ENCODE peak calls at places on chromosome 18, in five cellular contexts. R, U, H, Z and V are unnamed samples.

GRCh38 chr18:28027755-28028154 is 149.2 kb downstream of the CDH2 start:
- DNase-seq in Z (no peak), H (no peak), U (no peak), R (no peak), V (no peak)

GRCh38 chr18:25349131-25349925 is 2.6 kb downstream of the ZNF521 start:
- DNase-seq in Z (no peak), U (peak; percentile 60), R (peak; percentile 81), H (no peak), V (peak; percentile 55)

GRCh38 chr18:26335139-26335933 is 109.1 kb downstream of the TAF4B start:
- DNase-seq in H (no peak), Z (no peak), R (no peak), U (no peak), V (no peak)

GRCh38 chr18:7158201-7158600 is 40.6 kb upstream of the LAMA1 start:
- DNase-seq in U (no peak), H (no peak), Z (no peak), R (no peak), V (no peak)

GRCh38 chr18:54717673-54718435 is 110.4 kb upstream of the RAB27B start:
- DNase-seq in H (no peak), R (peak; percentile 43), Z (no peak), U (no peak), V (no peak)

GRCh38 chr18:37334494-37335125 is 231.0 kb downstream of the CELF4 start:
- DNase-seq in H (no peak), U (no peak), Z (no peak), R (no peak), V (no peak)

GRCh38 chr18:79465392-79465991 is 69.8 kb downstream of the NFATC1 start:
- DNase-seq in H (no peak), R (no peak), Z (no peak), U (no peak), V (no peak)

GRCh38 chr18:49490246-49490762 is 3.3 kb upstream of the C18orf32 start:
- DNase-seq in Z (no peak), H (no peak), U (no peak), R (no peak), V (no peak)

GRCh38 chr18:54671291-54671881 is 80.3 kb downstream of the DYNAP start:
- DNase-seq in R (no peak), H (no peak), Z (no peak), U (no peak), V (no peak)

GRCh38 chr18:26406854-26407517 is 141.4 kb downstream of the KCTD1 start:
- DNase-seq in U (no peak), Z (no peak), H (no peak), R (no peak), V (no peak)

GRCh38 chr18:5285326-5285725 is 10.2 kb downstream of the ZBTB14 start:
- DNase-seq in H (no peak), Z (no peak), R (no peak), U (no peak), V (no peak)

GRCh38 chr18:8750954-8751415 is 45.6 kb downstream of the MTCL1 start:
- DNase-seq in U (no peak), Z (no peak), R (peak; percentile 64), H (no peak), V (no peak)

GRCh38 chr18:75201936-75202335 is 7.0 kb downstream of the PTGR3 start:
- DNase-seq in H (no peak), Z (no peak), R (no peak), U (no peak), V (no peak)

GRCh38 chr18:31557446-31557845 is 34.2 kb upstream of the TTR start:
- DNase-seq in Z (no peak), H (no peak), R (no peak), U (no peak), V (no peak)

GRCh38 chr18:30288662-30289414 is 753.7 kb downstream of the DSC3 start:
- DNase-seq in H (no peak), U (no peak), R (no peak), Z (no peak), V (no peak)

GRCh38 chr18:65287642-65288041 is 463.2 kb upstream of the CDH7 start:
- DNase-seq in H (no peak), Z (no peak), U (no peak), R (no peak), V (no peak)

GRCh38 chr18:42038936-42039335 is 83.9 kb downstream of the PIK3C3 start:
- DNase-seq in H (no peak), R (no peak), U (no peak), Z (no peak), V (no peak)

GRCh38 chr18:7116832-7117389 is 686 bp downstream of the LAMA1 start:
- DNase-seq in Z (no peak), H (no peak), U (peak; percentile 65), R (no peak), V (no peak)

GRCh38 chr18:56019908-56020307 is 431.9 kb upstream of the TCF4 start:
- DNase-seq in Z (no peak), U (no peak), R (no peak), H (no peak), V (no peak)

GRCh38 chr18:79921984-79922965 is 29.2 kb downstream of the SLC66A2 start:
- DNase-seq in R (no peak), Z (peak; percentile 12), U (peak; percentile 30), H (peak; percentile 28), V (no peak)

GRCh38 chr18:61917870-61918269 is 25.1 kb upstream of the RNF152 start:
- DNase-seq in U (no peak), H (no peak), Z (no peak), R (no peak), V (no peak)

GRCh38 chr18:70047931-70048603 is 100.4 kb upstream of the CD226 start:
- DNase-seq in Z (no peak), R (no peak), U (no peak), H (no peak), V (no peak)

GRCh38 chr18:79554321-79554720 is 125.3 kb upstream of the CTDP1 start:
- DNase-seq in R (no peak), H (no peak), Z (no peak), U (no peak), V (no peak)

GRCh38 chr18:29172151-29173015 is 995.5 kb upstream of the CDH2 start:
- DNase-seq in H (no peak), U (no peak), Z (no peak), R (no peak), V (no peak)

GRCh38 chr18:7950380-7951143 is 383.4 kb downstream of the PTPRM start:
- DNase-seq in U (no peak), H (no peak), Z (peak; percentile 36), R (no peak), V (no peak)

GRCh38 chr18:43422483-43422882 is 145.2 kb upstream of the SYT4 start:
- DNase-seq in R (no peak), H (no peak), U (no peak), Z (no peak), V (no peak)

GRCh38 chr18:79576686-79577351 is 102.8 kb upstream of the CTDP1 start:
- DNase-seq in U (peak; percentile 72), Z (peak; percentile 30), R (peak; percentile 77), H (peak; percentile 52), V (peak; percentile 84)

GRCh38 chr18:21053127-21053526 is 58.5 kb downstream of the ROCK1 start:
- DNase-seq in R (no peak), U (no peak), Z (no peak), H (no peak), V (no peak)

GRCh38 chr18:8730080-8730827 is 24.9 kb downstream of the MTCL1 start:
- DNase-seq in Z (peak; percentile 79), H (no peak), U (peak; percentile 72), R (no peak), V (peak; percentile 59)

GRCh38 chr18:50647792-50648191 is 87.9 kb downstream of the MAPK4 start:
- DNase-seq in H (no peak), Z (no peak), R (no peak), U (no peak), V (no peak)

GRCh38 chr18:10114727-10115463 is 201.1 kb downstream of the VAPA start:
- DNase-seq in H (no peak), Z (no peak), R (no peak), U (no peak), V (no peak)

DNA sequence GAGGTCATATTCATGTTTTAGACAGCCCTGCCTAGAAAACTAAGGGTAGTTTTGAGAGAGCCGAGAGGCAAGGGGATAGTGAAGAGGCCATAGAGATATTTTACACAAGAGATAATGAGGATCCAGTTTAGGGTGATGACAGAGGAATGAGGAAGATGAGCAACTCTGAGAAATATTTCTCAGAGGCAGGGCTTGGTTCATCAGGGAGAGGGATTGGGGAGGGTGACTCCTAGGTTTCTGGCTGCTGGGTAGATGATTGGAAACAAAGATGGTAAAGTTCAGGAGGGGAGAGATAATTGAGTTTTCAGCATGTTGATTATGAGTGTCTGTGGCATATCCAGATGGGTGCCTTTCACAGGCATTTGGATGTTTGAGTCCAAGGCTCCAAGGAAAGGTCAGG is 7.3 kb downstream of the MYL12B start:
- DNase-seq in U (no peak), R (no peak), Z (no peak), H (no peak), V (no peak)
- H3K4me1 ChIP-seq in U (peaks cover 20% of the 10 kb centered on the region), R (peaks cover 75% of the 10 kb centered on the region), Z (peaks cover 28% of the 10 kb centered on the region), H (no peaks in the 10 kb centered on the region), V (peaks cover 92% of the 10 kb centered on the region)

GRCh38 chr18:23143871-23144270 is 8.6 kb downstream of the CABLES1 start:
- DNase-seq in R (no peak), U (no peak), H (no peak), Z (no peak), V (no peak)
- H3K4me1 ChIP-seq in R (peaks cover 39% of the 10 kb centered on the region), U (peaks cover 17% of the 10 kb centered on the region), H (peaks cover 15% of the 10 kb centered on the region), Z (peaks cover 20% of the 10 kb centered on the region), V (peaks cover 24% of the 10 kb centered on the region)

GRCh38 chr18:63213331-63213900 is 106.2 kb downstream of the BCL2 start:
- DNase-seq in R (no peak), U (no peak), Z (no peak), H (no peak), V (no peak)

GRCh38 chr18:63207154-63207790 is 112.3 kb downstream of the BCL2 start:
- DNase-seq in R (no peak), H (no peak), U (no peak), Z (peak; percentile 62), V (no peak)

GRCh38 chr18:63207825-63208224 is 111.7 kb downstream of the BCL2 start:
- DNase-seq in H (no peak), U (no peak), Z (no peak), R (no peak), V (no peak)

GRCh38 chr18:63208676-63209075 is 110.9 kb downstream of the BCL2 start:
- DNase-seq in R (no peak), U (no peak), H (no peak), Z (no peak), V (no peak)

GRCh38 chr18:63210531-63210930 is 109.0 kb downstream of the BCL2 start:
- DNase-seq in H (no peak), R (no peak), Z (no peak), U (no peak), V (no peak)
- H3K4me1 ChIP-seq in H (no peaks in the 10 kb centered on the region), R (peaks cover 20% of the 10 kb centered on the region), Z (peaks cover 9% of the 10 kb centered on the region), U (no peaks in the 10 kb centered on the region), V (peaks cover 16% of the 10 kb centered on the region)

GRCh38 chr18:44598514-44598913 is 82.2 kb upstream of the SETBP1 start:
- DNase-seq in U (no peak), H (no peak), Z (no peak), R (no peak), V (no peak)

GRCh38 chr18:44592639-44593038 is 88.0 kb upstream of the SETBP1 start:
- DNase-seq in H (no peak), R (no peak), Z (no peak), U (no peak), V (no peak)

GRCh38 chr18:44597797-44598196 is 82.9 kb upstream of the SETBP1 start:
- DNase-seq in U (no peak), H (no peak), R (no peak), Z (no peak), V (no peak)

GRCh38 chr18:44590976-44591375 is 89.7 kb upstream of the SETBP1 start:
- DNase-seq in Z (no peak), R (no peak), H (no peak), U (no peak), V (no peak)

GRCh38 chr18:44594779-44595467 is 85.8 kb upstream of the SETBP1 start:
- DNase-seq in R (no peak), H (no peak), Z (no peak), U (no peak), V (no peak)
- H3K4me1 ChIP-seq in R (no peaks in the 10 kb centered on the region), H (no peaks in the 10 kb centered on the region), Z (no peaks in the 10 kb centered on the region), U (no peaks in the 10 kb centered on the region), V (peaks cover 53% of the 10 kb centered on the region)